ENCODE peak calls at places on chromosome 15, in nine cellular contexts. J is breast epithelium; K is GM23338; I is mesendoderm; M is brain microvascular endothelial cell; N is CD4-positive, alpha-beta memory T cell; P is body of pancreas; U is fibroblast of lung; A is SK-N-MC. G is an unnamed sample.

GRCh38 chr15:76380249-76380648 is 43.7 kb downstream of the ISL2 start:
- DNase-seq in I (no peak), M (no peak), J (no peak), A (no peak), U (no peak), N (no peak), P (no peak), K (no peak), G (no peak)

GRCh38 chr15:90087454-90088154 is 14.7 kb downstream of the IDH2 start:
- DNase-seq in P (peak; percentile 92), M (no peak), J (no peak), N (peak; percentile 57), A (no peak), K (peak; percentile 58), I (peak; percentile 74), U (peak; percentile 38), G (no peak)

GRCh38 chr15:75307778-75308390 is 25.2 kb downstream of the GOLGA6D start:
- DNase-seq in U (no peak), I (peak; percentile 81), A (peak; percentile 5), N (no peak), P (peak; percentile 76), J (no peak), M (peak; percentile 18), K (peak; percentile 93), G (peak; percentile 78)

GRCh38 chr15:34043391-34043790 is 4.4 kb upstream of the AVEN start:
- DNase-seq in J (no peak), A (no peak), M (no peak), I (peak; percentile 13), P (no peak), U (no peak), K (no peak), N (no peak), G (no peak)

GRCh38 chr15:67738056-67738455 is 87.3 kb upstream of the SKOR1 start:
- DNase-seq in I (no peak), U (no peak), K (no peak), M (no peak), P (no peak), N (no peak), J (no peak), A (no peak), G (no peak)

GRCh38 chr15:37204698-37205097 is 104.3 kb upstream of the MEIS2 start:
- DNase-seq in U (no peak), M (no peak), A (peak; percentile 12), K (peak; percentile 13), N (no peak), P (no peak), J (no peak), I (peak; percentile 21), G (peak; percentile 7)

GRCh38 chr15:58021332-58022230 is 43.9 kb downstream of the ALDH1A2 start:
- DNase-seq in K (no peak), I (no peak), A (no peak), J (no peak), P (no peak), M (no peak), N (no peak), U (no peak), G (no peak)

GRCh38 chr15:83200162-83200561 is 7.5 kb downstream of the HDGFL3 start:
- DNase-seq in K (no peak), U (peak; percentile 55), M (peak; percentile 63), A (no peak), P (no peak), N (no peak), J (no peak), I (no peak), G (no peak)

GRCh38 chr15:56074866-56075265 is 81.5 kb upstream of the NEDD4 start:
- DNase-seq in I (no peak), M (no peak), A (no peak), J (no peak), P (no peak), K (no peak), U (no peak), N (no peak), G (no peak)

GRCh38 chr15:35279811-35280210 is 194.7 kb upstream of the NANOGP8 start:
- DNase-seq in N (no peak), I (no peak), K (no peak), P (no peak), A (no peak), M (no peak), U (peak; percentile 6), J (no peak), G (no peak)

GRCh38 chr15:78934063-78935023 is 10.5 kb downstream of the CTSH start:
- DNase-seq in K (no peak), J (no peak), P (no peak), I (no peak), N (no peak), A (no peak), M (no peak), U (peak; percentile 35), G (no peak)

GRCh38 chr15:29924750-29925149 is 102.5 kb upstream of the TJP1 start:
- DNase-seq in N (no peak), K (peak; percentile 97), I (peak; percentile 100), A (no peak), P (peak; percentile 61), M (peak; percentile 79), J (no peak), U (peak; percentile 53), G (peak; percentile 79)

GRCh38 chr15:40847225-40847961 is 3.5 kb downstream of the SPINT1 start:
- DNase-seq in M (peak; percentile 25), U (no peak), N (no peak), P (peak; percentile 85), J (peak; percentile 77), K (peak; percentile 81), I (peak; percentile 94), A (no peak), G (peak; percentile 93)

GRCh38 chr15:94722025-94722636 is 490.8 kb downstream of the MCTP2 start:
- DNase-seq in J (no peak), M (no peak), U (no peak), I (no peak), N (no peak), K (peak; percentile 37), A (no peak), P (no peak), G (no peak)

DNA sequence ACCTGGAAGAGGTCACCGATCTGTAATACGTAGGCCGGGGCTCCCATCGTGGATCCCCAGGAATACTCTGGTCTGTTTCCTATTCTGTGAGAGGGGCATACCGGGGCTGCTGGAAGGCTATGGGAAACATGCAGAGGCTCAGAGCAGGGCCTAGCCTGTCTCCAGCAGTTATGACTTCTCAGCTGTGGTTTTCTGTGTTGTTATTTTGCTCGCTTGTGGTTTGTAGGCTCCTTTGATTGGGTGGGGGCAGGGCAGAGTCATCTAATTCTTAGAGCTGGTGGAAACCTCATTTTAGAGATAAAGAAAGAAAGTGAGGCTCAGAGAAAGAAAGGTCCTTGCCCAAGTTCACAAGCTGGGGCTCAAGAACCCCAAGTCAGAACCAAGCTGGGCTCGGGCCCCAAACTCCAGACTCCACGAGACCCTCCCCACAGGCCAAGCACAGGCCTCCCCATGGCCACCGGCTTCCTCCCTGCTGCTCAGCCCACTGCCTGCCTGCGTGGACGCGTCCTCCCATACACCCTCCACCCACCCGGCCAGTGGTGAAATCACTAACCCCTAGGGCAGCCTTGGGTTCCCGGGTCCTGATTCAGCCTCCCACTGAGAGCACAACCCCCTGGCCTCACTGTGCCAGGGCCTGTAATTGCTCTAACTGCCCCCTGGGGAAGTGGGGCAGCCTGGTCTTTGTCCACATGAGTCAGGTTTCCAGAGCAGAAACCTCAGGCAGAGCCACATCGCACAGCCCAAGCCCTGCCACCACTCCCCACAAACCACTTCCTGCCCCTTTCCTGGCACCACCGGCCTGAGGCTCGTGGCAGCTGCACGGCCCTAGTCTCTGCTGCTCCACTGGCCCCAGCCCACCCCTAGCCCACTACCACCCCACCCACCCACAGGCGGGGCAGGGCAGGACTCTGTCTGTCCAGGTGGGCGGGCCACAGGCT is 270.8 kb downstream of the UACA start:
- DNase-seq in J (no peak), P (peak; percentile 69), A (peak; percentile 44), I (no peak), N (peak; percentile 90), K (peak; percentile 19), U (peak; percentile 83), M (peak; percentile 91), G (peak; percentile 66)
- H3K27ac ChIP-seq in J (peak overlapping the region; percentile 33), P (peak overlapping the region; percentile 34), A (no peak overlapping the region), I (no peak overlapping the region), N (no peak overlapping the region), K (no peak overlapping the region), U (peak overlapping the region; percentile 70), M (peak overlapping the region; percentile 66), G (peak overlapping the region; percentile 90)

GRCh38 chr15:52004806-52005205 is 14.2 kb upstream of the MAPK6 start:
- DNase-seq in U (no peak), K (no peak), J (no peak), M (no peak), A (no peak), P (no peak), I (no peak), N (no peak), G (no peak)

GRCh38 chr15:52005748-52006701 is 13.0 kb upstream of the MAPK6 start:
- DNase-seq in J (no peak), P (no peak), K (no peak), U (peak; percentile 27), I (no peak), N (no peak), A (no peak), M (peak; percentile 79), G (no peak)

GRCh38 chr15:52008326-52008697 is 10.7 kb upstream of the MAPK6 start:
- DNase-seq in U (no peak), K (no peak), M (no peak), J (no peak), A (no peak), P (no peak), I (no peak), N (no peak), G (no peak)

GRCh38 chr15:52008698-52009434 is 10.2 kb upstream of the MAPK6 start:
- DNase-seq in K (no peak), I (peak; percentile 93), J (no peak), P (no peak), N (no peak), A (no peak), M (no peak), U (no peak), G (no peak)

GRCh38 chr15:52006702-52007340 is 12.2 kb upstream of the MAPK6 start:
- DNase-seq in I (no peak), K (no peak), U (no peak), N (no peak), P (no peak), M (no peak), A (no peak), J (no peak), G (no peak)
- H3K27ac ChIP-seq in I (no peak overlapping the region), K (no peak overlapping the region), U (no peak overlapping the region), N (no peak overlapping the region), P (no peak overlapping the region), M (peak overlapping the region; percentile 18), A (no peak overlapping the region), J (no peak overlapping the region), G (no peak overlapping the region)

GRCh38 chr15:73972984-73973682 is 19.0 kb downstream of the STOML1 start:
- DNase-seq in I (peak; percentile 90), A (no peak), U (peak; percentile 81), P (peak; percentile 88), J (peak; percentile 82), M (peak; percentile 79), N (peak; percentile 76), K (peak; percentile 95), G (peak; percentile 92)
- H3K27ac ChIP-seq in I (no peak overlapping the region), A (no peak overlapping the region), U (no peak overlapping the region), P (no peak overlapping the region), J (no peak overlapping the region), M (no peak overlapping the region), N (no peak overlapping the region), K (no peak overlapping the region), G (no peak overlapping the region)

DNA sequence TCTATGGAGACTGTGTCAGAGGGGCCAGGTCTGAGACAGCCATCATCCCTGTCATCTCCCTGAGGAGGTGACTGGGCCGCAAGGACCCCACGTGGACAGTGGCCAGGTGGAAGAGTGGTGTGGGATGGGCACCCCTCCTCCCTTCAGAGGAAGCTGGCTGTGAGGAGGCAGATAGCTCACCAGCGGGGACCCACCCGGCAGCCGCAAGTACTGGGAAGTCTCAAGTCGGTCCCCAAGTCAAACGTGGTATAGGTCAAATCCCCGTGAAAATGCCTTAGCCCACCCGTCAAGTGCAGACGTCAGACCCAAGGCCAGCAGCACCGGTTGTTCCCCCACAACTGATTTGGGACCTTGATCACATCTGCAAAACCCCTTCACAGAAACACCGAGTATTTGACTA is 12.3 kb upstream of the KLF13 start:
- DNase-seq in J (peak; percentile 6), I (no peak), N (no peak), P (no peak), K (no peak), A (no peak), M (no peak), U (no peak), G (no peak)
- H3K27ac ChIP-seq in J (no peak overlapping the region), I (no peak overlapping the region), N (no peak overlapping the region), P (no peak overlapping the region), K (no peak overlapping the region), A (no peak overlapping the region), M (no peak overlapping the region), U (no peak overlapping the region), G (no peak overlapping the region)

G was measured in hepatocyte.